ENCODE peak calls at places on chromosomes 2 and 18, in seven cellular contexts. X is putamen; R is activated CD8-positive, alpha-beta memory T cell treated with anti-CD3 and anti-CD28 coated beads for 48 hours; V is fibroblast of the conjunctiva; W is HuH-7; D is iris pigment epithelial cell; J is hypothalamus. U is an unnamed sample.

GRCh38 chr18:47749195-47749973 is 181.1 kb downstream of the SMAD2 start:
- DNase-seq in X (peak; percentile 55), R (peak; percentile 51), V (peak; percentile 24), W (peak; percentile 67), D (peak; percentile 32), J (peak; percentile 56), U (peak; percentile 82)

GRCh38 chr2:153101187-153101586 is 377.4 kb downstream of the RPRM start:
- DNase-seq in X (no peak), R (no peak), V (no peak), W (no peak), D (no peak), J (no peak), U (no peak)

GRCh38 chr2:136065384-136065783 is 52.6 kb downstream of the CXCR4 start:
- DNase-seq in X (no peak), R (no peak), V (no peak), W (no peak), D (peak; percentile 5), J (no peak), U (no peak)

GRCh38 chr18:1006309-1006708 is 101.6 kb downstream of the ADCYAP1 start:
- DNase-seq in X (no peak), R (no peak), V (no peak), W (no peak), D (no peak), J (no peak), U (no peak)

GRCh38 chr2:171334946-171335345 is 98.8 kb downstream of the METTL8 start:
- DNase-seq in X (no peak), R (no peak), V (no peak), W (no peak), D (no peak), J (no peak), U (no peak)

GRCh38 chr2:121489944-121490585 is 40.6 kb upstream of the RNU4ATAC start:
- DNase-seq in X (no peak), R (no peak), V (no peak), W (no peak), D (peak; percentile 32), J (no peak), U (no peak)

GRCh38 chr2:47069628-47070154 is 85.4 kb downstream of the STPG4 start:
- DNase-seq in X (no peak), R (no peak), V (no peak), W (no peak), D (no peak), J (no peak), U (no peak)

GRCh38 chr2:200650195-200650594 is 64.4 kb downstream of the AOX1 start:
- DNase-seq in X (no peak), R (no peak), V (no peak), W (no peak), D (no peak), J (no peak), U (no peak)

GRCh38 chr2:177169810-177170514 is 42.6 kb upstream of the HNRNPA3 start:
- DNase-seq in X (no peak), R (no peak), V (no peak), W (no peak), D (no peak), J (no peak), U (peak; percentile 37)

GRCh38 chr2:10964076-10964812 is 52.5 kb downstream of the KCNF1 start:
- DNase-seq in X (no peak), R (no peak), V (no peak), W (no peak), D (peak; percentile 25), J (no peak), U (no peak)

GRCh38 chr18:46768166-46768921 is 11.5 kb upstream of the ST8SIA5 start:
- DNase-seq in X (no peak), R (no peak), V (no peak), W (no peak), D (no peak), J (no peak), U (no peak)

GRCh38 chr2:219643084-219643473 is 15.6 kb downstream of the SLC4A3 start:
- DNase-seq in X (no peak), R (no peak), V (no peak), W (no peak), D (no peak), J (no peak), U (no peak)

GRCh38 chr2:37085731-37086147 is 1.4 kb downstream of the GPATCH11 start:
- DNase-seq in X (no peak), R (no peak), V (no peak), W (no peak), D (peak; percentile 79), J (no peak), U (no peak)

GRCh38 chr2:240024766-240025165 is 376 bp downstream of the NDUFA10 start:
- DNase-seq in X (peak; percentile 8), R (no peak), V (no peak), W (peak; percentile 16), D (peak; percentile 2), J (no peak), U (peak; percentile 47)

GRCh38 chr2:168849610-168850009 is 40.6 kb downstream of the SPC25 start:
- DNase-seq in X (no peak), R (no peak), V (peak; percentile 17), W (peak; percentile 56), D (peak; percentile 58), J (no peak), U (no peak)

GRCh38 chr2:103738108-103738507 is 976.3 kb downstream of the TMEM182 start:
- DNase-seq in X (no peak), R (no peak), V (no peak), W (no peak), D (no peak), J (no peak), U (no peak)

GRCh38 chr2:54634564-54635511 is 88.6 kb upstream of the EML6 start:
- DNase-seq in X (peak; percentile 31), R (no peak), V (no peak), W (no peak), D (peak; percentile 95), J (no peak), U (peak; percentile 25)

GRCh38 chr2:67039701-67040100 is 357.4 kb upstream of the ETAA1 start:
- DNase-seq in X (no peak), R (no peak), V (no peak), W (no peak), D (no peak), J (no peak), U (no peak)

GRCh38 chr18:44799422-44800421 is 119.0 kb downstream of the SETBP1 start:
- DNase-seq in X (no peak), R (peak; percentile 2), V (no peak), W (no peak), D (no peak), J (no peak), U (peak; percentile 23)

GRCh38 chr2:223042704-223043118 is 9.3 kb upstream of the KCNE4 start:
- DNase-seq in X (no peak), R (no peak), V (no peak), W (no peak), D (peak; percentile 36), J (no peak), U (no peak)

GRCh38 chr2:216242365-216242764 is 129.9 kb downstream of the MARCHF4 start:
- DNase-seq in X (no peak), R (no peak), V (no peak), W (no peak), D (no peak), J (no peak), U (no peak)

GRCh38 chr2:149733936-149734685 is 146.5 kb upstream of the MMADHC start:
- DNase-seq in X (no peak), R (no peak), V (no peak), W (peak; percentile 7), D (peak; percentile 76), J (no peak), U (no peak)

GRCh38 chr2:84906108-84906899 is 848 bp downstream of the TMSB10 start:
- DNase-seq in X (no peak), R (no peak), V (no peak), W (no peak), D (no peak), J (peak; percentile 19), U (peak; percentile 75)

GRCh38 chr2:159713691-159714585 is 1.6 kb downstream of the MARCHF7 start:
- DNase-seq in X (peak; percentile 7), R (no peak), V (peak; percentile 22), W (no peak), D (peak; percentile 82), J (no peak), U (no peak)

GRCh38 chr18:36828157-36828629 is 609 bp downstream of the TPGS2 start:
- DNase-seq in X (peak; percentile 32), R (no peak), V (peak; percentile 43), W (peak; percentile 17), D (peak; percentile 82), J (peak; percentile 39), U (peak; percentile 42)

GRCh38 chr2:29322011-29322410 is 206.8 kb downstream of the CLIP4 start:
- DNase-seq in X (no peak), R (no peak), V (no peak), W (no peak), D (peak; percentile 35), J (no peak), U (peak; percentile 43)

GRCh38 chr2:168517801-168518200 is 61.7 kb downstream of the CERS6 start:
- DNase-seq in X (no peak), R (no peak), V (no peak), W (no peak), D (no peak), J (no peak), U (no peak)

U was measured in activated CD8-positive, alpha-beta T cell treated with anti-CD3 and anti-CD28 coated beads, Interleukin-2, amount 10 ng/mL, durations not matched to agents 7 days and 5 days.